ENCODE peak calls at places on chromosomes 16 and 17, in five cellular contexts. M, V, O, W and Z are unnamed samples.

GRCh38 chr17:312476-313148 is 40.0 kb downstream of the RPH3AL start:
- DNase-seq in O (no peak), W (no peak), M (peak), V (no peak), Z (no peak)

GRCh38 chr16:27226476-27226875 is 23.1 kb downstream of the KDM8 start:
- DNase-seq in M (no peak), V (no peak), O (no peak), W (no peak), Z (no peak)

GRCh38 chr17:29835438-29836351 is 94.3 kb downstream of the SSH2 start:
- DNase-seq in O (no peak), V (no peak), M (no peak), W (no peak), Z (no peak)

GRCh38 chr16:2745116-2745890 is 7.1 kb upstream of the SRRM2 start:
- DNase-seq in M (no peak), W (no peak), O (no peak), V (no peak), Z (no peak)

GRCh38 chr17:4934173-4934979 is 2.3 kb downstream of the GP1BA start:
- DNase-seq in V (no peak), W (no peak), O (no peak), M (peak), Z (no peak)

GRCh38 chr16:57133911-57134310 is 41.5 kb downstream of the CPNE2 start:
- DNase-seq in O (no peak), M (no peak), W (no peak), V (no peak), Z (no peak)

GRCh38 chr17:13647551-13647950 is 45.8 kb upstream of the HS3ST3A1 start:
- DNase-seq in W (no peak), M (no peak), V (no peak), O (no peak), Z (no peak)

GRCh38 chr16:3654249-3654991 is at the start of gene DNASE1:
- DNase-seq in V (peak), O (peak), M (no peak), W (no peak), Z (no peak)

GRCh38 chr17:55344514-55344997 is 77.1 kb downstream of the MMD start:
- DNase-seq in V (no peak), M (no peak), O (no peak), W (no peak), Z (no peak)

DNA sequence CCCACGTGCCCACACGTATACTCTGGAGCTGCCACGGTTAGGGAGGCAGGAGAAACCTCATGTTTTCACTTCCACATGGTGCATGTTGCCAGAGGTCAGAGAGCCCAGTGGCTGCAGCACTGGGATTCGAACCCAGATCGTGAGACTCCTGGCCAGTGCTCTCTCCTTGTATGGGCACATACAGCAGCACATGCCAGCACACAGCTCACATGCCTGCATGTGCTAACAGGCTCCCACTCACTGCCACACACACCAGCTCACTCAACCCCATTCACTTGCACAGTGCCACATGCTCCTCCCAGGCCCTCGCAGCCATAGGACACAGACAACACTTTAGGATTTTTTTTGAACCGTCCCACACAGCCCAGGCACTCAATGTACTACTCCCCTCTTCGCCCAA is 49.5 kb upstream of the MRPS23 start:
- DNase-seq in M (no peak), V (no peak), W (no peak), O (no peak), Z (no peak)
- TF ChIP-seq CTCF in M (no peak), V (no peak), W (no peak), O (no peak), Z (no peak)

DNA sequence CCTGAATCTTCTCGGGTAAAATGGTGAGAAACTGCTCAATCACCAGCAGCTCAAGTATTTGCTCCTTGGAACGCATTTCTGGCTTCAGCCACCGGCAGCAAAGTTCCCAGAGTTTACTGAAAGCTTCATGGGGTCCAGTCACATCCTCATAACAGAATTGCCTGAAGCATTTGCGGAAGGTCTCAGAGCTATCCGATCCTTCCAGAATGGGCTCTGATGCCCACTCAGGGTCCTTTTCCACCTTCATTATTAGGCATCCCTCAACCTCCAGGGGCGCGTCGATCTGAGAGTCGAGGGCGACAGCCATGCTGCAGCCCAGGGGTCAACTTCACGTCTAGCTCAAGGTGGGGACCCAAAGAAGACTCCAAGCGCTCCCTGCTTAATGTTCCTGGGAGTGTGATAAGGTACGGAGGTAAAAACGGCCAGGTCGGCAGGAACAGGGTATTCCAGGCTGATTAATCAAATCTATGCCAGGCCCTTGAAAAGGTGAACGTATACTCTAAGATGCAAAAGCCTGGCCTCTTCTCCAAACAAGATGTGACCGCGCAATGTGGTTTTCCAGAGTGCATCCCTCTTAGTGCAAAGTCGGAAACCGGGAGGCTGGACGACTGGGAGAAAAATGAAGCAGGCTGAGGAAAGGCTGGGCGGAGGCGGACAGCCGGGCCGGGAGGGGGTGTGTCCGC is 683 bp downstream of the ZKSCAN2 start:
- DNase-seq in M (no peak), V (no peak), O (no peak), W (no peak), Z (no peak)
- TF ChIP-seq CTCF in M (no peak), V (no peak), O (peak), W (no peak), Z (no peak)

DNA sequence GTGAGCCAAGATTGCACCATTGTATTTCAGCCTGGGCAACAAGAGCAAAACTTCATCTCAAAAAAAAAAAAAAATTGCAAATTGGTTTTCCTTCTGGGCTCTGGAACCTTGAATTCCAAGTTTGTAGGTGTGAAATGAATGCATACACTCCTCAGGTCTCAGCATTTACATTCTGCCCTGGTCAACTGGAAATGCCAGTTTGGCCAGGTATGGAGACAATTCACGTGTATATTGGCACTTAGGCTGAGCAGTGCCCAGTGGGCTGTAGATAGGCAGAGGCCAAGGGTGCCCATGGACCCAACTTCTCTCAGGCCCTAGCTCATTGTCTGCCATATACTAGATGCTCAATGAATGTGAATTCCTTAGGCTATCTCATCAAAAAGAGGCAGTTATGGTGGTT is 15.7 kb downstream of the PDILT start:
- DNase-seq in W (no peak), M (no peak), O (no peak), V (no peak), Z (no peak)
- TF ChIP-seq CTCF in W (no peak), M (no peak), O (no peak), V (no peak), Z (no peak)

DNA sequence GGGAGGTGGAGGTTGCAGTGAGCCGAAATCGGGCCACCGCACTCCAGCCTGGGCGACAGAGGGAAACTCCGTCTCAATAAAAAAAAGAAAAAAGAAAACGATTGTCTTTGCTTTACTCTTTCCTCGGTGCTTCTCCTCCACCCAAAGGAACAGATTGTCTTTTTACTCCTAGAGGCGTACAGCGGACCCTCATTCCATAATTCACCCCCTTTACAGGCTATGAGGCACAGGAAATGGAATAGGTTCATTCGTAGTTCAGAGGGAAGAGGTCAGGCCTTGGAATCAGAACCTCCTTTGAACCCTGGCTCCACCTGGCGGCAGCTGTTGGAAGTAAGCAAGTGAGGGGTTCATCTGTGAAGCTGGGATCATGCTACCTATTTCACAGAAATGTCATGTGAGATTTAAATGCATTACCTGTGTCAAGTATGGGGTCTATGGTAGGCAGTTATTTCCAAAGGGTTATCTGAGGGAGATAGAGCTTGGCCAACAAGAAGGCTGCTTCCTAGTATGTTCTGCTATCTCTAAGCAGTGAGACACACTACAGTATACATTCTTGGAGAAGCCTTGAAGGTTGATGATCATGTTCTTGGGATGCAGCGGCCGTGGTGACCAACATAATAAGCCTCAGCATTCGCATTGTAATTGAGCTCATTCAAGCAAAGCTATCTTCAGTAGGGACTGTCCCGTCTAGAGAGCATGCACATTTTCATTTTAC is 18.6 kb upstream of the ZNF689 start:
- DNase-seq in M (peak), W (peak), V (peak), O (peak), Z (peak)
- TF ChIP-seq CTCF in M (peak), W (peak), V (peak), O (peak), Z (peak)

GRCh38 chr16:79713609-79714309 is 113.2 kb upstream of the MAF start:
- DNase-seq in V (no peak), M (no peak), W (no peak), O (no peak), Z (no peak)
- TF ChIP-seq CTCF in V (no peak), M (no peak), W (no peak), O (no peak), Z (no peak)

DNA sequence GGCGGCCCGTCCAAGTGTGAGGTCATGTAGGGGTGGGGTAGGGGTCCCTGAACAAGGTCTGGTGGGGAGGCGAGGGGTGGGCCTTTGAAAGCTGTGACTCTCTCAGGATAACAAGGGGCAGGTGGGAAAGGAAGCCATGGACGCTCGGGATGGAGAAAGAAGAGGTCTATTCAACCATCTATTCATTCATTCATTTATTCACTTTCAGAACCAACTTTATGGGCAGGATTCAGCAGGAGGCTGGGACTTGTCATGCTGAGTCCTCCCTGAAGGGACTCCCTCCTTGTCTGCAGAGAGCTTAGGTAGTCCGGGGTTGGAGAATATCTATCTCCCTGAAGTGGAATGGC is 8.6 kb upstream of the CD300A start:
- DNase-seq in W (no peak), M (no peak), V (no peak), O (no peak), Z (no peak)
- TF ChIP-seq CTCF in W (peak), M (peak), V (no peak), O (peak), Z (peak)

GRCh38 chr16:77946834-77947233 is 75.5 kb upstream of the CLEC3A start:
- DNase-seq in V (no peak), O (no peak), W (no peak), M (no peak), Z (no peak)

GRCh38 chr16:77955127-77955526 is 67.2 kb upstream of the CLEC3A start:
- DNase-seq in W (no peak), V (no peak), O (no peak), M (no peak), Z (no peak)

GRCh38 chr16:77949445-77949844 is 72.9 kb upstream of the CLEC3A start:
- DNase-seq in M (no peak), O (peak), W (no peak), V (no peak), Z (no peak)

GRCh38 chr16:77956231-77956630 is 66.1 kb upstream of the CLEC3A start:
- DNase-seq in M (no peak), W (no peak), O (no peak), V (no peak), Z (no peak)

DNA sequence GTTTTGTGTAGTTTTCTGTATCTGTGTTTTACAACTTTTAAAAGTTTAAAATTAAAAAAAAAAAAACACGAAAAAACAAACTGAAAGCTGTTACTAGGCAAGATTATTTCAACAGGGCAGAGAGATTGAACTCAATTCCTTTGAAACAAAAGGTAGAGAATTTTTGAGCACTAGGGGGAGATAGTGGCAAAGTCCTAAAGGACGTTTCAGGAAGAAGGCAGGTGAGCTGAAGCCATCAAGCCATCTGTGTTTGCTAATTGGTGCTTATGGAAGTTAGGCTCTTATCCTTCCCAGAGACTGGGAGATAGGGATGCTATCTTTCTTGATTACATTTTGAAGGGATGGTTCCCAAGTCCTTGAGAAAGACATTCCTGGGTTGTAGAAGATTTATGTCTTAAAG is 70.6 kb upstream of the CLEC3A start:
- DNase-seq in W (no peak), M (no peak), V (no peak), O (no peak), Z (no peak)
- TF ChIP-seq CTCF in W (peak), M (peak), V (peak), O (peak), Z (no peak)